ENCODE peak calls at places on chromosomes 2 and 18, in seven cellular contexts. R is colonic mucosa, L is upper lobe of right lung, E is heart left ventricle, A is fibroblast of lung, G is A549, F is sigmoid colon. C is an unnamed sample.

GRCh38 chr2:53036196-53036595 is 731.4 kb upstream of the CHAC2 start:
- DNase-seq in L (no peak), A (peak; percentile 84), F (no peak), E (no peak), R (no peak), G (no peak), C (no peak)

GRCh38 chr2:129923265-129924141 is 56.0 kb upstream of the RAB6C start:
- DNase-seq in A (peak; percentile 14), G (no peak), L (no peak), R (no peak), F (no peak), E (no peak), C (peak; percentile 46)

GRCh38 chr2:21643180-21643579 is 519.4 kb downstream of the TDRD15 start:
- DNase-seq in F (no peak), R (no peak), E (no peak), A (peak; percentile 13), G (no peak), L (no peak), C (no peak)

GRCh38 chr2:200788129-200788718 is 23.5 kb upstream of the BZW1 start:
- DNase-seq in G (no peak), A (peak; percentile 70), R (no peak), F (no peak), E (no peak), L (no peak), C (no peak)

GRCh38 chr2:240561325-240561971 is 1.3 kb downstream of the DUSP28 start:
- DNase-seq in R (peak; percentile 38), E (no peak), A (peak; percentile 72), L (no peak), F (peak; percentile 61), G (no peak), C (peak; percentile 59)

GRCh38 chr2:156430978-156431358 is 5.2 kb upstream of the GPD2 start:
- DNase-seq in F (no peak), E (no peak), R (no peak), G (peak; percentile 54), A (peak; percentile 73), L (no peak), C (no peak)

GRCh38 chr2:100767224-100767653 is 52.7 kb upstream of the NPAS2 start:
- DNase-seq in L (no peak), A (peak; percentile 83), F (no peak), R (no peak), E (no peak), G (no peak), C (no peak)

GRCh38 chr2:188291617-188292445 is at the start of gene GULP1:
- DNase-seq in R (peak; percentile 66), F (peak; percentile 90), E (peak; percentile 85), L (peak; percentile 86), A (peak; percentile 77), G (peak; percentile 47), C (peak; percentile 81)

GRCh38 chr18:68316636-68317035 is 398.3 kb downstream of the TMX3 start:
- DNase-seq in E (no peak), R (no peak), F (no peak), L (no peak), A (peak; percentile 47), G (no peak), C (no peak)

GRCh38 chr2:135005753-135006152 is 41.5 kb downstream of the MAP3K19 start:
- DNase-seq in R (no peak), A (no peak), E (no peak), G (no peak), L (no peak), F (no peak), C (no peak)

DNA sequence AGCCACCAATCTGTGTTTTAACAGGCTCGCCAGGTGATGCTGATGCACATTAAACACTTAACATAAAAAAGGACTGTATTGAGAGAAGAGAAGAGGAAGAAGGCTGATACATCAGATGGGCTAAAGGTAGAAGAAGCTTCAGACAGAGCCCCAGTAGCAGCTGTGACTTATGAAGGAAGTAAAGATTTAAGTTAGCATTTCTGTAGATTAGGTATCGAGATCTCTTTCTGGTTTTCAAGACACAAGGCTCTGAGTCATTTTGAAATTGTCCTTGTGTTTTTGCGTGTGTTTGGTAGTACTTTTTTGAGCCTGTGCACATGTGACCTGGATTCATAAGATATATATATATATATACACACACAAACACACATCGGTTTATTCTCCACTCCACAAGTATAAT is 40.6 kb upstream of the GCFC2 start:
- DNase-seq in A (no peak), R (no peak), E (no peak), F (no peak), L (no peak), G (no peak), C (no peak)
- H3K27ac ChIP-seq in A (no peak overlapping the region), R (no peak overlapping the region), E (no peak overlapping the region), F (no peak overlapping the region), L (no peak overlapping the region), G (no peak overlapping the region), C (no peak overlapping the region)

GRCh38 chr2:10273215-10274175 is 29.2 kb upstream of the HPCAL1 start:
- DNase-seq in R (no peak), A (no peak), G (no peak), F (no peak), L (peak; percentile 51), E (no peak), C (no peak)

GRCh38 chr2:10272464-10272863 is 30.2 kb upstream of the HPCAL1 start:
- DNase-seq in L (peak; percentile 23), A (no peak), F (no peak), R (no peak), G (no peak), E (no peak), C (no peak)

GRCh38 chr2:10269711-10270610 is 32.7 kb upstream of the HPCAL1 start:
- DNase-seq in G (no peak), F (no peak), A (no peak), L (peak; percentile 79), R (peak; percentile 84), E (no peak), C (no peak)

GRCh38 chr2:10271946-10272345 is 30.8 kb upstream of the HPCAL1 start:
- DNase-seq in E (no peak), R (peak; percentile 17), F (no peak), G (no peak), L (peak; percentile 48), A (no peak), C (no peak)

GRCh38 chr2:10271509-10271908 is 31.2 kb upstream of the HPCAL1 start:
- DNase-seq in G (no peak), R (peak; percentile 16), F (no peak), L (peak; percentile 50), A (no peak), E (no peak), C (no peak)
- H3K27ac ChIP-seq in G (peak overlapping the region; percentile 75), R (no peak overlapping the region), F (no peak overlapping the region), L (no peak overlapping the region), A (no peak overlapping the region), E (no peak overlapping the region), C (no peak overlapping the region)

DNA sequence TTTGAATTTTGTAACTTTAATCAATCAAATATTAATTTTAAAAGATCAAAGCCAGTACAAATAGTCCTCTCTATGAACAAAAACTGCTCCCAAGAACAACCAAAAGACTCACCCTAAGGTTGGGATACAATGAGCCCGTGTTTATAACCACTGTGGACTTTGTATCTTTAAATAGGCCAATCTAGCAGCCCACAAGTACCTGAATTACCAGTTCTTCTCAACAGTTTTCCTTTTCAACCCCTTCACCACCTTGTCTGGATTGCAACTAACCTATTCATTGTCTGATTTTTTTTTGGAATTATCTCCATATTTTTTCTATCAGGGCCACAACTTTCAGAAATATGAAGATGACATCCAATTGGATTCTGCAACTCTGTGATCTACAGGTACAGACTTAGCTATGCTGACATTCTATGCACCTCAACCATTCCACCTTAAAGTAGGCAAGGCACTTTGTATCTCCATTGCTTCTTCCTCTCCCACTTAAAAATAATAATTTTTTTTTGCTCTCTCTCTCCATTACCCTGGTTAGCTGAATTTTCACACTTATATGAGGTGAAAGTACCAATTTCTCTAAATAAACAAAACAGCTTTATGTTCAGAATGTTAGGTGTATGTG is 81.9 kb upstream of the MAPRE2 start:
- DNase-seq in F (no peak), R (peak; percentile 47), G (no peak), E (no peak), A (no peak), L (no peak), C (no peak)
- H3K27ac ChIP-seq in F (no peak overlapping the region), R (peak overlapping the region; percentile 60), G (no peak overlapping the region), E (no peak overlapping the region), A (no peak overlapping the region), L (no peak overlapping the region), C (no peak overlapping the region)

GRCh38 chr2:216490061-216490460 is 8.6 kb upstream of the RPL37A start:
- DNase-seq in G (no peak), E (no peak), L (no peak), R (no peak), F (no peak), A (peak; percentile 81), C (no peak)
- H3K27ac ChIP-seq in G (no peak overlapping the region), E (no peak overlapping the region), L (no peak overlapping the region), R (no peak overlapping the region), F (no peak overlapping the region), A (no peak overlapping the region), C (no peak overlapping the region)

GRCh38 chr2:218012306-218012705 is 9.5 kb upstream of the TNS1 start:
- DNase-seq in L (no peak), G (no peak), R (no peak), A (no peak), F (no peak), E (no peak), C (no peak)

GRCh38 chr2:218010838-218011616 is 8.2 kb upstream of the TNS1 start:
- DNase-seq in E (no peak), G (no peak), L (no peak), R (no peak), A (no peak), F (no peak), C (no peak)

GRCh38 chr2:218011641-218012040 is 8.8 kb upstream of the TNS1 start:
- DNase-seq in R (no peak), A (no peak), G (no peak), F (no peak), E (no peak), L (no peak), C (no peak)

GRCh38 chr2:218014706-218015685 is 12.2 kb upstream of the TNS1 start:
- DNase-seq in A (no peak), G (no peak), L (no peak), E (no peak), R (no peak), F (no peak), C (no peak)

GRCh38 chr2:218013289-218013688 is 10.5 kb upstream of the TNS1 start:
- DNase-seq in R (no peak), F (no peak), L (no peak), G (no peak), E (peak; percentile 30), A (no peak), C (no peak)
- H3K27ac ChIP-seq in R (no peak overlapping the region), F (no peak overlapping the region), L (no peak overlapping the region), G (no peak overlapping the region), E (no peak overlapping the region), A (no peak overlapping the region), C (no peak overlapping the region)

C was measured in right atrium auricular region.